ENCODE peak calls at places on chromosomes 3 and 15, in ten cellular contexts. S is dermis blood vessel endothelial cell; C is GM12865; T is stimulated activated CD4-positive, alpha-beta T cell treated with anti-CD3 and anti-CD28 coated beads, Interleukin-15, amount 100 ng/mL, for 1 hour; V is activated T-cell treated with anti-CD3 and anti-CD28 coated beads, Interleukin-2, amount 50 U/mL, for 72 hours; W is kidney; J is GM18507; E is OCI-LY7; M is 8988T; Q is HT1080. P is an unnamed sample.

GRCh38 chr3:149186219-149186618 is 35.4 kb downstream of the CP start:
- DNase-seq in S (no peak), C (no peak), T (no peak), V (no peak), W (no peak), J (no peak), E (no peak), M (no peak), Q (peak), P (no peak)

GRCh38 chr15:70967646-70968045 is 75.0 kb downstream of the LRRC49 start:
- DNase-seq in S (no peak), C (no peak), T (no peak), V (no peak), W (no peak), J (no peak), E (no peak), M (no peak), Q (no peak), P (no peak)

GRCh38 chr3:194091141-194091540 is 44.8 kb upstream of the HES1 start:
- DNase-seq in S (no peak), C (no peak), T (no peak), V (no peak), W (no peak), J (no peak), E (no peak), M (no peak), Q (peak), P (peak)

GRCh38 chr3:113051222-113051804 is 60.5 kb downstream of the GTPBP8 start:
- DNase-seq in S (peak), C (peak), T (peak), V (peak), W (peak), J (peak), E (peak), M (peak), Q (peak), P (peak)

GRCh38 chr3:54519493-54519892 is 397.1 kb downstream of the CACNA2D3 start:
- DNase-seq in S (no peak), C (no peak), T (no peak), V (no peak), W (no peak), J (no peak), E (no peak), M (no peak), Q (no peak), P (no peak)

GRCh38 chr3:17469520-17469919 is 272.9 kb downstream of the TBC1D5 start:
- DNase-seq in S (no peak), C (no peak), T (no peak), V (no peak), W (no peak), J (no peak), E (no peak), M (no peak), Q (no peak), P (no peak)

GRCh38 chr3:7959094-7959493 is 542.5 kb upstream of the LMCD1 start:
- DNase-seq in S (no peak), C (no peak), T (no peak), V (no peak), W (peak), J (no peak), E (no peak), M (no peak), Q (no peak), P (no peak)

GRCh38 chr3:103907567-103907966 is 1459.1 kb upstream of the ALCAM start:
- DNase-seq in S (no peak), C (no peak), T (no peak), V (no peak), W (no peak), J (no peak), E (no peak), M (no peak), Q (no peak), P (no peak)

GRCh38 chr3:52436500-52437106 is 8.3 kb downstream of the SEMA3G start:
- DNase-seq in S (peak), C (no peak), T (no peak), V (no peak), W (peak), J (no peak), E (no peak), M (peak), Q (no peak), P (no peak)

GRCh38 chr3:187809979-187810568 is 64.8 kb upstream of the BCL6 start:
- DNase-seq in S (no peak), C (no peak), T (no peak), V (no peak), W (no peak), J (no peak), E (no peak), M (no peak), Q (no peak), P (no peak)

GRCh38 chr15:53759333-53759975 is at the start of gene WDR72:
- DNase-seq in S (no peak), C (no peak), T (no peak), V (no peak), W (peak), J (no peak), E (no peak), M (no peak), Q (no peak), P (no peak)

GRCh38 chr3:114452176-114452744 is 158.4 kb downstream of the TIGIT start:
- DNase-seq in S (no peak), C (peak), T (no peak), V (no peak), W (no peak), J (no peak), E (peak), M (no peak), Q (no peak), P (no peak)

GRCh38 chr3:61224823-61225222 is 26.4 kb downstream of the FHIT start:
- DNase-seq in S (no peak), C (no peak), T (no peak), V (no peak), W (no peak), J (no peak), E (no peak), M (no peak), Q (no peak), P (no peak)

GRCh38 chr15:60592386-60593339 is 113.7 kb upstream of the ICE2 start:
- DNase-seq in S (peak), C (peak), T (peak), V (peak), W (peak), J (no peak), E (peak), M (peak), Q (peak), P (no peak)

GRCh38 chr3:42262525-42262924 is 3.5 kb downstream of the CCK start:
- DNase-seq in S (no peak), C (no peak), T (no peak), V (no peak), W (no peak), J (no peak), E (no peak), M (no peak), Q (peak), P (peak)

GRCh38 chr3:181896605-181897004 is 184.9 kb downstream of the SOX2 start:
- DNase-seq in S (no peak), C (peak), T (no peak), V (no peak), W (no peak), J (no peak), E (no peak), M (no peak), Q (no peak), P (no peak)

GRCh38 chr3:54999159-54999558 is 71.3 kb upstream of the LRTM1 start:
- DNase-seq in S (no peak), C (no peak), T (no peak), V (no peak), W (no peak), J (no peak), E (peak), M (no peak), Q (peak), P (no peak)

GRCh38 chr3:119245778-119246177 is 5.1 kb upstream of the B4GALT4 start:
- DNase-seq in S (peak), C (no peak), T (no peak), V (no peak), W (peak), J (no peak), E (no peak), M (no peak), Q (no peak), P (no peak)

GRCh38 chr3:155919728-155920127 is 49.3 kb downstream of the GMPS start:
- DNase-seq in S (no peak), C (no peak), T (no peak), V (no peak), W (no peak), J (no peak), E (no peak), M (no peak), Q (no peak), P (no peak)

GRCh38 chr3:139935071-139935865 is at the start of gene CLSTN2:
- DNase-seq in S (peak), C (peak), T (no peak), V (peak), W (peak), J (peak), E (no peak), M (peak), Q (no peak), P (no peak)

GRCh38 chr3:9101286-9101685 is 138.0 kb upstream of the RAD18 start:
- DNase-seq in S (no peak), C (no peak), T (no peak), V (no peak), W (no peak), J (no peak), E (no peak), M (no peak), Q (no peak), P (no peak)

GRCh38 chr3:45565341-45565740 is 29.2 kb upstream of the LIMD1 start:
- DNase-seq in S (no peak), C (peak), T (no peak), V (no peak), W (no peak), J (no peak), E (peak), M (no peak), Q (no peak), P (no peak)

GRCh38 chr3:187967982-187968381 is 186.0 kb upstream of the LPP start:
- DNase-seq in S (no peak), C (no peak), T (no peak), V (no peak), W (no peak), J (no peak), E (peak), M (no peak), Q (no peak), P (no peak)